ENCODE peak calls at places on chromosomes 7 and 10, in seven cellular contexts. L, U, C, E, P, V and K are unnamed samples.
A peak's percentile ranks its signal among the peaks of the same experiment; 100 is the strongest.

GRCh38 chr10:29865700-29866355 is 193.6 kb downstream of the JCAD start:
- DNase-seq in L (no peak), U (no peak), C (no peak), E (no peak), P (no peak), V (no peak), K (no peak)

GRCh38 chr10:24574578-24575155 is 149.0 kb downstream of the ARHGAP21 start:
- DNase-seq in L (no peak), U (no peak), C (no peak), E (no peak), P (no peak), V (no peak), K (no peak)

GRCh38 chr7:150450491-150450992 is at the start of gene GIMAP8:
- DNase-seq in L (peak; percentile 47), U (no peak), C (peak; percentile 65), E (peak; percentile 80), P (no peak), V (no peak), K (peak; percentile 34)

GRCh38 chr7:28550580-28551205 is 138.4 kb downstream of the CREB5 start:
- DNase-seq in L (no peak), U (no peak), C (no peak), E (no peak), P (peak; percentile 28), V (no peak), K (no peak)

GRCh38 chr7:136877509-136877908 is 9.1 kb downstream of the CHRM2 start:
- DNase-seq in L (no peak), U (no peak), C (no peak), E (no peak), P (no peak), V (no peak), K (no peak)

GRCh38 chr7:39580150-39580874 is 14.1 kb downstream of the YAE1 start:
- DNase-seq in L (peak; percentile 60), U (peak; percentile 92), C (peak; percentile 75), E (peak; percentile 89), P (peak; percentile 91), V (peak; percentile 95), K (peak; percentile 81)

GRCh38 chr7:92691578-92691977 is 101.4 kb upstream of the FAM133B start:
- DNase-seq in L (no peak), U (peak; percentile 39), C (no peak), E (no peak), P (peak; percentile 62), V (peak; percentile 83), K (peak; percentile 42)

GRCh38 chr7:30159698-30160143 is 24.9 kb downstream of the MTURN start:
- DNase-seq in L (peak; percentile 30), U (peak; percentile 31), C (peak; percentile 17), E (no peak), P (no peak), V (peak; percentile 56), K (peak; percentile 68)

GRCh38 chr7:10156972-10157371 is 816.7 kb upstream of the PHF14 start:
- DNase-seq in L (no peak), U (no peak), C (no peak), E (no peak), P (no peak), V (no peak), K (no peak)

GRCh38 chr7:73973091-73973490 is 54.9 kb upstream of the ELN start:
- DNase-seq in L (peak; percentile 20), U (no peak), C (no peak), E (no peak), P (no peak), V (no peak), K (peak; percentile 17)

GRCh38 chr7:74134117-74134539 is 40.0 kb upstream of the EIF4H start:
- DNase-seq in L (no peak), U (no peak), C (no peak), E (no peak), P (no peak), V (no peak), K (peak; percentile 20)

GRCh38 chr10:93259126-93259525 is 185.4 kb downstream of the CYP26A1 start:
- DNase-seq in L (no peak), U (no peak), C (no peak), E (no peak), P (no peak), V (no peak), K (no peak)

GRCh38 chr7:80014507-80014906 is 120.1 kb upstream of the GNAI1 start:
- DNase-seq in L (no peak), U (no peak), C (no peak), E (no peak), P (peak; percentile 13), V (peak; percentile 76), K (no peak)

GRCh38 chr7:142611566-142612250 is 137.6 kb upstream of the PRSS1 start:
- DNase-seq in L (no peak), U (no peak), C (no peak), E (no peak), P (peak; percentile 8), V (peak; percentile 21), K (no peak)

GRCh38 chr7:18345641-18346234 is 149.8 kb upstream of the HDAC9 start:
- DNase-seq in L (no peak), U (peak; percentile 56), C (peak; percentile 4), E (no peak), P (peak; percentile 75), V (peak; percentile 70), K (peak; percentile 51)

GRCh38 chr10:69901623-69902505 is 100.2 kb downstream of the COL13A1 start:
- DNase-seq in L (peak; percentile 10), U (no peak), C (peak; percentile 33), E (no peak), P (peak; percentile 74), V (peak; percentile 66), K (peak; percentile 65)

GRCh38 chr7:116942503-116942902 is 10.8 kb upstream of the ST7 start:
- DNase-seq in L (no peak), U (no peak), C (no peak), E (no peak), P (no peak), V (no peak), K (no peak)

GRCh38 chr10:43396061-43396927 is 12.7 kb downstream of the HNRNPF start:
- DNase-seq in L (peak; percentile 80), U (no peak), C (peak; percentile 86), E (peak; percentile 91), P (no peak), V (peak; percentile 83), K (peak; percentile 86)

GRCh38 chr10:90751107-90751997 is 106.5 kb downstream of the HTR7 start:
- DNase-seq in L (no peak), U (peak; percentile 12), C (peak; percentile 40), E (no peak), P (peak; percentile 15), V (peak; percentile 61), K (peak; percentile 32)

GRCh38 chr7:116863168-116863670 is 832 bp downstream of the CAPZA2 start:
- DNase-seq in L (peak; percentile 31), U (no peak), C (no peak), E (no peak), P (peak; percentile 49), V (peak; percentile 40), K (peak; percentile 28)

GRCh38 chr7:82319674-82320118 is 123.9 kb downstream of the CACNA2D1 start:
- DNase-seq in L (peak; percentile 61), U (peak; percentile 51), C (no peak), E (peak; percentile 91), P (peak; percentile 97), V (peak; percentile 47), K (peak; percentile 32)